ENCODE peak calls at places on chromosomes 2 and 18, in four cellular contexts. L is HTR-8/SVneo, O is KBM-7, E is putamen. Q is an unnamed sample.

GRCh38 chr2:313991-314390 is 26.1 kb upstream of the ALKAL2 start:
- DNase-seq in E (no peak), O (no peak), L (no peak), Q (no peak)

GRCh38 chr2:160375037-160375436 is 118.6 kb downstream of the RBMS1 start:
- DNase-seq in L (no peak), O (no peak), E (no peak), Q (peak)

GRCh38 chr18:10062292-10062940 is 148.6 kb downstream of the VAPA start:
- DNase-seq in L (no peak), O (no peak), E (no peak), Q (no peak)

GRCh38 chr2:190344275-190344827 is 962 bp downstream of the INPP1 start:
- DNase-seq in E (peak), O (peak), L (peak), Q (no peak)

GRCh38 chr18:79529296-79529695 is 133.6 kb downstream of the NFATC1 start:
- DNase-seq in E (no peak), O (no peak), L (no peak), Q (no peak)

GRCh38 chr2:38301969-38302702 is 74.9 kb downstream of the ATL2 start:
- DNase-seq in L (no peak), E (no peak), O (no peak), Q (peak)

GRCh38 chr18:45723921-45724320 is at the start of gene SLC14A1:
- DNase-seq in E (no peak), O (no peak), L (no peak), Q (no peak)

GRCh38 chr18:22731398-22731797 is 201.7 kb upstream of the RBBP8 start:
- DNase-seq in O (no peak), E (no peak), L (no peak), Q (no peak)

GRCh38 chr2:215367647-215368492 is 56.0 kb downstream of the ATIC start:
- DNase-seq in O (no peak), L (no peak), E (no peak), Q (peak)

GRCh38 chr2:68791914-68792313 is 57.3 kb downstream of the ARHGAP25 start:
- DNase-seq in L (no peak), O (no peak), E (no peak), Q (no peak)

GRCh38 chr18:7830468-7830867 is 263.4 kb downstream of the PTPRM start:
- DNase-seq in E (no peak), O (peak), L (peak), Q (no peak)